ENCODE peak calls at places on chromosomes 16 and 17, in seven cellular contexts. F is stomach, Q is transverse colon, E is lower lobe of right lung, C is MM.1S, I is ascending aorta, J is lung. D is an unnamed sample.

GRCh38 chr16:82031116-82032084 is 3.7 kb upstream of the HSD17B2 start:
- DNase-seq in F (no peak), Q (no peak), I (no peak), J (no peak), C (no peak), E (no peak), D (no peak)

GRCh38 chr16:52552643-52553042 is 5.7 kb upstream of the TOX3 start:
- DNase-seq in F (no peak), Q (no peak), I (no peak), C (no peak), E (no peak), J (no peak), D (no peak)

GRCh38 chr17:42484304-42484703 is 25.6 kb downstream of the ATP6V0A1 start:
- DNase-seq in J (no peak), F (no peak), Q (peak; percentile 41), C (peak; percentile 83), I (no peak), E (no peak), D (no peak)

GRCh38 chr17:62791235-62792121 is 16.6 kb downstream of the MARCHF10 start:
- DNase-seq in C (no peak), J (no peak), F (no peak), E (no peak), I (no peak), Q (no peak), D (no peak)

GRCh38 chr16:48082516-48082915 is 73.3 kb downstream of the ABCC12 start:
- DNase-seq in C (no peak), Q (no peak), E (no peak), I (no peak), J (no peak), F (no peak), D (no peak)

GRCh38 chr17:6642592-6642991 is 1.7 kb downstream of the TXNDC17 start:
- DNase-seq in Q (no peak), J (no peak), E (no peak), F (no peak), I (no peak), C (no peak), D (no peak)

GRCh38 chr17:64385187-64386083 is 5.2 kb downstream of the PECAM1 start:
- DNase-seq in F (no peak), C (no peak), J (peak; percentile 40), Q (peak; percentile 48), I (peak; percentile 59), E (no peak), D (no peak)

GRCh38 chr17:332023-332422 is 20.6 kb downstream of the RPH3AL start:
- DNase-seq in Q (no peak), I (no peak), C (no peak), J (no peak), E (no peak), F (no peak), D (no peak)

GRCh38 chr17:48644159-48644558 is 18.0 kb upstream of the HOXB9 start:
- DNase-seq in J (no peak), C (no peak), F (no peak), I (no peak), Q (no peak), E (no peak), D (no peak)

GRCh38 chr16:70568601-70569217 is 45.1 kb downstream of the SF3B3 start:
- DNase-seq in Q (no peak), I (no peak), F (no peak), J (no peak), E (no peak), C (no peak), D (no peak)

GRCh38 chr17:4539576-4540223 is 15.5 kb downstream of the MYBBP1A start:
- DNase-seq in Q (no peak), E (no peak), I (no peak), C (no peak), J (no peak), F (no peak), D (no peak)

GRCh38 chr17:57342141-57342540 is 85.8 kb downstream of the MSI2 start:
- DNase-seq in F (no peak), E (no peak), C (no peak), Q (no peak), I (no peak), J (no peak), D (no peak)

GRCh38 chr17:80348551-80349436 is 66.2 kb upstream of the ENDOV start:
- DNase-seq in Q (no peak), E (no peak), J (no peak), I (no peak), F (no peak), C (no peak), D (no peak)

GRCh38 chr16:3190949-3191353 is 2.9 kb downstream of the OR1F1 start:
- DNase-seq in I (no peak), C (no peak), J (no peak), Q (no peak), F (no peak), E (no peak), D (no peak)

GRCh38 chr17:42124256-42124655 is 1.7 kb downstream of the HSPB9 start:
- DNase-seq in I (no peak), J (no peak), F (no peak), Q (no peak), E (no peak), C (no peak), D (no peak)

GRCh38 chr16:87359121-87359520 is 24.5 kb downstream of the FBXO31 start:
- DNase-seq in I (no peak), J (no peak), F (no peak), C (no peak), E (no peak), Q (no peak), D (no peak)

DNA sequence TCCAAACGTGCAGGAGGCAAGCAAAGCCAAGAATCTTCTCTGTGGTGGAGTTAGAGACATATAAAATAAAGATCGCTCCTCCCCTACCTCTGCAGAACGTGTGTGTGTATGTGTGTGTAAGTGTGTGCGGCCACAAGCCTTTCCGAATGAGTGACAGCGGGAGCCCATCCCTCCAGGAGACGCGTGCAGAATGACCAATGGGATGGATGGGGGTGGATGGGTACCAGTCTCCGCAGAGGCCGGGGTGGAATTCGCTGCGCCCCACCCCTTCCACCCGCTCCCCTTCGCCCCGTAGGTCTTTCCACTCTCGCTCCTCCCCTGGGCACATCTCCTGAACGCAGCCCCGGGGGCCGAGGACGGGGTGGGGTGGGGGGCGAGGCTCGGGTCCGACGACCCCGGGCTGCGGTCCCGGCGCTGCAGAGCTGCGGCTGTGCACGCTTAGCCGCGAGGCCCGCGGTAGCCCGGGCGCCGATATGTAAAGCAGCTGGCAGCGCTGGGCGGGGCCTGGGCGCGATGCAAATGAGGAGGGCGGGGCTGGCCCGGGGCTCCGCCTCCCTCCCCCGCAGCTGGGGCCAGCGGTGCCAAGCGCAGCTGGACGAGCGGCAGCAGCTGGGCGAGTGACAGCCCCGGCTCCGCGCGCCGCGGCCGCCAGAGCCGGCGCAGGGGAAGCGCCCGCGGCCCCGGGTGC is at the start of gene PRKCB:
- DNase-seq in Q (peak; percentile 89), F (peak; percentile 68), J (peak; percentile 74), E (peak; percentile 89), C (peak; percentile 90), I (peak; percentile 31), D (peak; percentile 57)
- H3K27me3 ChIP-seq in Q (peaks cover 28% of the 10 kb centered on the region), F (peaks cover 31% of the 10 kb centered on the region), J (peaks cover 5% of the 10 kb centered on the region), E (peaks cover 28% of the 10 kb centered on the region), C (peaks cover 34% of the 10 kb centered on the region), I (no peaks in the 10 kb centered on the region), D (peaks cover 8% of the 10 kb centered on the region)

GRCh38 chr16:5938607-5939006 is 841.0 kb upstream of the EEF2KMT start:
- DNase-seq in F (no peak), C (no peak), J (no peak), Q (no peak), E (no peak), I (no peak), D (no peak)
- H3K9me3 ChIP-seq in F (peaks cover 63% of the 10 kb centered on the region), C (no peaks in the 10 kb centered on the region), J (peaks cover 20% of the 10 kb centered on the region), Q (peaks cover 8% of the 10 kb centered on the region), E (peaks cover 6% of the 10 kb centered on the region), I (peaks cover 4% of the 10 kb centered on the region), D (peaks cover 2% of the 10 kb centered on the region)

GRCh38 chr16:678209-678857 is 1.9 kb upstream of the STUB1 start:
- DNase-seq in J (no peak), E (no peak), Q (no peak), C (no peak), I (no peak), F (no peak), D (no peak)

GRCh38 chr16:674968-675883 is at the start of gene RHBDL1:
- DNase-seq in C (no peak), I (no peak), E (peak; percentile 68), F (no peak), Q (peak; percentile 57), J (no peak), D (no peak)

GRCh38 chr16:675884-676564 is 553 bp downstream of the RHBDL1 start:
- DNase-seq in J (no peak), C (no peak), F (no peak), I (no peak), Q (peak; percentile 49), E (no peak), D (no peak)

GRCh38 chr16:677306-678190 is 2.1 kb downstream of the RHBDL1 start:
- DNase-seq in C (no peak), Q (no peak), I (no peak), J (no peak), E (no peak), F (no peak), D (no peak)

DNA sequence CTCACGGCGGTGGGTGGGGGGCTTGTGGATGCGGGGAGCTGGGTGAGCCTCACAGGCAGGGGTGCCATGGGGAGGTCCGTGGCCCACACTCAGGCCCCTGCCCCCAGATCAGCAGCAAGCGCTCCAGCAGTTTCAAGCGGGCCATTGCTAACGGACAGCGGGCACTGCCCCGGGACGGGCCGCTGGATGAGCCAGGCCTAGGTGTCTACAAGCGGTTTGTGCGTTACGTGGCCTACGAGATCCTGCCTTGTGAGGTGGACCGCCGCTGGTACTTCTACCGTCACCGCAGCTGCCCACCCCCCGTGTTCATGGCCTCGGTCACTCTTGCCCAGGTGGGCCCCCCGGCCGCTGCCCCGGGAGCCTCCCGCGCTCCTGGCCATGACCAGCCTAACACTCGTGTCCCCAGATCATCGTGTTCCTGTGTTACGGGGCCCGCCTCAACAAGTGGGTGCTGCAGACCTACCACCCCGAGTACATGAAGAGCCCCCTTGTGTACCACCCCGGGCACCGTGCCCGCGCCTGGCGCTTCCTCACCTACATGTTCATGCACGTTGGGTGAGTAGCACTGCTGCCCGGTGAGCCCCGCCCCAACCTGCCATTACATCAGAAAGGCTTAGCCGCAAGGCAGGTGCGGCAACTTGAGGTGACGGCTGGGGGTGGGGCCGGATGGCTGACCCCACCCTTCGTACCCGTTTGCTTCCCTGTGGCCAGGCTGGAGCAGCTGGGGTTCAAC is 1.3 kb downstream of the RHBDL1 start:
- DNase-seq in E (peak; percentile 83), F (peak; percentile 83), J (peak; percentile 76), C (no peak), I (no peak), Q (peak; percentile 93), D (no peak)
- H3K27me3 ChIP-seq in E (peaks cover 11% of the 10 kb centered on the region), F (no peaks in the 10 kb centered on the region), J (no peaks in the 10 kb centered on the region), C (no peaks in the 10 kb centered on the region), I (no peaks in the 10 kb centered on the region), Q (no peaks in the 10 kb centered on the region), D (no peaks in the 10 kb centered on the region)

GRCh38 chr16:35186045-35186759 is 1726.8 kb downstream of the TP53TG3F start:
- DNase-seq in C (no peak), Q (no peak), F (no peak), J (no peak), I (no peak), E (peak; percentile 16), D (no peak)

GRCh38 chr16:35182043-35182677 is 1722.7 kb downstream of the TP53TG3F start:
- DNase-seq in E (no peak), Q (no peak), J (no peak), C (no peak), I (no peak), F (no peak), D (no peak)

GRCh38 chr16:35182943-35183550 is 1723.6 kb downstream of the TP53TG3F start:
- DNase-seq in Q (no peak), J (no peak), I (no peak), E (no peak), F (no peak), C (no peak), D (no peak)

GRCh38 chr16:35185366-35186044 is 1726.1 kb downstream of the TP53TG3F start:
- DNase-seq in Q (no peak), F (no peak), I (no peak), C (no peak), E (no peak), J (no peak), D (no peak)

GRCh38 chr16:35184356-35184870 is 1725.0 kb downstream of the TP53TG3F start:
- DNase-seq in Q (no peak), I (no peak), E (no peak), J (no peak), C (no peak), F (no peak), D (no peak)
- H3K9me3 ChIP-seq in Q (no peaks in the 10 kb centered on the region), I (no peaks in the 10 kb centered on the region), E (no peaks in the 10 kb centered on the region), J (peaks cover 25% of the 10 kb centered on the region), C (no peaks in the 10 kb centered on the region), F (peaks cover 72% of the 10 kb centered on the region), D (no peaks in the 10 kb centered on the region)

D was measured in esophagus squamous epithelium.